ENCODE peak calls at places on chromosomes 2 and 18, in nine cellular contexts. T, L, S, M, B, J, W, V and I are unnamed samples.

GRCh38 chr2:136863874-136864273 is 98.5 kb downstream of the THSD7B start:
- DNase-seq in T (no peak), L (no peak), S (no peak), M (no peak), B (no peak), J (no peak), W (no peak), V (no peak), I (no peak)

GRCh38 chr2:38682008-38682575 is 16.2 kb downstream of the GALM start:
- DNase-seq in T (no peak), L (no peak), S (no peak), M (no peak), B (no peak), J (peak; percentile 37), W (no peak), V (no peak), I (no peak)

GRCh38 chr2:55842009-55842408 is 81.6 kb downstream of the EFEMP1 start:
- DNase-seq in T (no peak), L (no peak), S (peak; percentile 75), M (peak; percentile 57), B (no peak), J (peak; percentile 53), W (no peak), V (no peak), I (no peak)

GRCh38 chr2:124283090-124283489 is 258.0 kb downstream of the CNTNAP5 start:
- DNase-seq in T (no peak), L (no peak), S (peak; percentile 25), M (no peak), B (no peak), J (no peak), W (no peak), V (no peak), I (no peak)

GRCh38 chr2:17857016-17857415 is 21.5 kb upstream of the KCNS3 start:
- DNase-seq in T (no peak), L (no peak), S (peak; percentile 15), M (peak; percentile 18), B (no peak), J (peak; percentile 54), W (no peak), V (no peak), I (no peak)

GRCh38 chr2:2940702-2941655 is 436.6 kb downstream of the EIPR1 start:
- DNase-seq in T (no peak), L (no peak), S (no peak), M (no peak), B (no peak), J (no peak), W (no peak), V (no peak), I (no peak)

GRCh38 chr2:667332-668000 is 9.7 kb downstream of the TMEM18 start:
- DNase-seq in T (no peak), L (no peak), S (peak; percentile 81), M (peak; percentile 85), B (no peak), J (peak; percentile 59), W (no peak), V (no peak), I (no peak)

GRCh38 chr18:78986018-78986481 is 6.4 kb downstream of the SALL3 start:
- DNase-seq in T (no peak), L (no peak), S (peak; percentile 16), M (no peak), B (no peak), J (no peak), W (no peak), V (no peak), I (no peak)

GRCh38 chr2:98308532-98308931 is 37.7 kb upstream of the CNGA3 start:
- DNase-seq in T (no peak), L (no peak), S (no peak), M (no peak), B (no peak), J (no peak), W (no peak), V (no peak), I (no peak)

GRCh38 chr2:85577386-85578242 is at the start of gene VAMP8:
- DNase-seq in T (peak; percentile 56), L (peak; percentile 52), S (no peak), M (no peak), B (peak; percentile 41), J (peak; percentile 66), W (peak; percentile 49), V (peak; percentile 73), I (peak; percentile 78)

GRCh38 chr2:123826729-123827271 is 198.3 kb upstream of the CNTNAP5 start:
- DNase-seq in T (no peak), L (no peak), S (no peak), M (no peak), B (no peak), J (no peak), W (no peak), V (no peak), I (no peak)

GRCh38 chr2:85353876-85354285 is 447 bp downstream of the RETSAT start:
- DNase-seq in T (no peak), L (no peak), S (peak; percentile 62), M (peak; percentile 6), B (no peak), J (peak; percentile 18), W (no peak), V (no peak), I (peak; percentile 13)

GRCh38 chr2:207792244-207792785 is 22.6 kb upstream of the FZD5 start:
- DNase-seq in T (no peak), L (no peak), S (peak; percentile 82), M (peak; percentile 66), B (no peak), J (peak; percentile 76), W (no peak), V (peak; percentile 30), I (no peak)

GRCh38 chr2:115277366-115277765 is 834.9 kb downstream of the DPP10 start:
- DNase-seq in T (no peak), L (no peak), S (no peak), M (no peak), B (no peak), J (no peak), W (no peak), V (no peak), I (no peak)